ENCODE peak calls at places on chromosome 2, in seven cellular contexts. M is sigmoid colon, D is stomach, T is spleen, Q is transverse colon, X is K562, P is endothelial cell of umbilical vein. Z is an unnamed sample.

GRCh38 chr2:43623052-43623451 is 14.0 kb upstream of the PLEKHH2 start:
- DNase-seq in T (no peak), M (peak; percentile 85), X (peak; percentile 46), Q (peak; percentile 14), D (no peak), P (no peak), Z (no peak)

GRCh38 chr2:237262838-237263771 is 150.9 kb downstream of the COL6A3 start:
- DNase-seq in D (no peak), Q (no peak), X (no peak), T (no peak), P (no peak), M (no peak), Z (no peak)

GRCh38 chr2:20994130-20994529 is 49.7 kb downstream of the APOB start:
- DNase-seq in P (no peak), X (no peak), Q (no peak), M (no peak), T (no peak), D (no peak), Z (no peak)

GRCh38 chr2:100990650-100991403 is 11.3 kb upstream of the RPL31 start:
- DNase-seq in D (no peak), P (no peak), T (no peak), X (no peak), M (no peak), Q (no peak), Z (no peak)

GRCh38 chr2:50556934-50557575 is 474.9 kb downstream of the NRXN1 start:
- DNase-seq in X (no peak), D (no peak), M (no peak), Q (no peak), P (no peak), T (no peak), Z (no peak)

GRCh38 chr2:65320042-65320711 is 92.5 kb downstream of the ACTR2 start:
- DNase-seq in P (peak; percentile 17), T (no peak), X (peak; percentile 46), M (no peak), D (no peak), Q (no peak), Z (no peak)

GRCh38 chr2:145815933-145816332 is 1296.0 kb upstream of the ZEB2 start:
- DNase-seq in P (no peak), D (no peak), X (no peak), T (no peak), Q (no peak), M (no peak), Z (no peak)

GRCh38 chr2:42809876-42810125 is 17.4 kb upstream of the HAAO start:
- DNase-seq in Q (peak; percentile 86), P (no peak), X (peak; percentile 88), T (peak; percentile 96), D (peak; percentile 84), M (peak; percentile 95), Z (peak; percentile 78)

GRCh38 chr2:127516031-127516430 is 10.3 kb downstream of the IWS1 start:
- DNase-seq in X (no peak), Q (peak; percentile 59), T (no peak), D (no peak), P (no peak), M (peak; percentile 92), Z (no peak)

GRCh38 chr2:219514196-219514761 is at the start of gene ASIC4:
- DNase-seq in Q (no peak), X (peak; percentile 94), D (no peak), M (no peak), P (no peak), T (no peak), Z (no peak)

GRCh38 chr2:60359569-60359968 is 193.9 kb downstream of the BCL11A start:
- DNase-seq in M (no peak), T (no peak), P (no peak), D (no peak), Q (no peak), X (no peak), Z (no peak)
- TF ChIP-seq POLR2A in M (no peak), T (no peak), P (no peak), D (no peak), Q (no peak), X (no peak), Z (no peak)

DNA sequence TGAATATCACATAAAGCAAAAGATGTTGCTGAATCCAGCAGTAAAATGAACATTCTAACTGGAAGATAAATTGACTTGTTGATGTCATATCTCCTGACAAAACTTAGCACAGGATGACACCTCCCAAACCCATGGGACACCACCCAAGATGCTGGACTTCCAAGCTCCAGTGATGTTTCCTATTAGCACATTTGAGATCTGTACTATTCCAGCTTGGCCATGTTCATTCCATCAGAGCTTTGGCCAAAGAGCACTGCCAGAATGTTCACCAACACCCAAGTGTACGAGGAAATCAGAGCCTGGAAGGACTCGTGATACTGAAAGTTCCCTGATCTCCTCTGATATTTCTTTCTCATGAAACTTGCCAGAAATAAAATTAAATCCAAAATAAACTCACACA is 44.7 kb downstream of the PID1 start:
- DNase-seq in T (no peak), M (peak; percentile 82), D (no peak), Q (no peak), X (no peak), P (no peak), Z (no peak)
- TF ChIP-seq POLR2AphosphoS5 in T (no peak), M (peak; percentile 23), D (no peak), Q (no peak), X (no peak), P (no peak), Z (no peak)

GRCh38 chr2:174120346-174120745 is 128.0 kb downstream of the OLA1 start:
- DNase-seq in D (no peak), Q (no peak), X (peak; percentile 8), M (no peak), T (no peak), P (peak; percentile 73), Z (no peak)
- H3K4me1 ChIP-seq in D (no peaks in the 10 kb centered on the region), Q (no peaks in the 10 kb centered on the region), X (no peaks in the 10 kb centered on the region), M (no peaks in the 10 kb centered on the region), T (no peaks in the 10 kb centered on the region), P (peaks cover 48% of the 10 kb centered on the region), Z (no peaks in the 10 kb centered on the region)

GRCh38 chr2:155708052-155708451 is 624.5 kb downstream of the NR4A2 start:
- DNase-seq in D (no peak), P (no peak), X (no peak), M (no peak), Q (no peak), T (no peak), Z (no peak)
- TF ChIP-seq POLR2A in D (no peak), P (no peak), X (no peak), M (no peak), Q (no peak), T (no peak), Z (no peak)

GRCh38 chr2:36594849-36595248 is 3.1 kb downstream of the FEZ2 start:
- DNase-seq in X (no peak), P (no peak), M (no peak), Q (peak; percentile 49), T (no peak), D (no peak), Z (no peak)

GRCh38 chr2:36596397-36596796 is 1.6 kb downstream of the FEZ2 start:
- DNase-seq in D (no peak), P (no peak), T (no peak), X (no peak), Q (no peak), M (no peak), Z (no peak)

GRCh38 chr2:36597003-36597531 is 901 bp downstream of the FEZ2 start:
- DNase-seq in Q (no peak), P (no peak), T (no peak), X (no peak), M (no peak), D (no peak), Z (no peak)

GRCh38 chr2:36597532-36598377 is at the start of gene FEZ2:
- DNase-seq in D (peak; percentile 75), T (peak; percentile 95), X (peak; percentile 87), P (peak; percentile 73), M (peak; percentile 84), Q (peak; percentile 81), Z (peak; percentile 66)
- TF ChIP-seq POLR2AphosphoS5 in D (no peak), T (peak; percentile 79), X (peak; percentile 32), P (peak; percentile 58), M (peak; percentile 22), Q (peak; percentile 52), Z (no peak)

DNA sequence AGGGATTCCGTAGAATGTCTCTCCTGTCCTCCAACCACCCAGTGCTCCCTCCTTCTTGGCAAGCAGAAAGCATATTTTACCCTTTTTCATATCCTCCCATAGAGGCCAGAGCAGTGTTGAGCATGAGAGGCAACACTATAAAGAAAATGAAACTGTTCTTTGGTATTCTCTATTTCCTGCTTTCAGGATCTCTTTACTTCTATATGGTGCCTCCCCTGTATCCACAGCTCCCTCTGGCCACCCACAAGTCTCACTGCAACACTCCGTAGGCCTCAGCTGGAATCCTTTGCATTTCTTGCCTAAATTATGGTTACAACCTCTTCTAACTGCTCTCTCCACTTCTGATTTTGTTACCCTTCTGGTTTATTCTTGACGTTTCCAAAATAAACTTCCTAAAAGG is 74.9 kb upstream of the C2orf15 start:
- DNase-seq in P (peak; percentile 68), Q (peak; percentile 38), M (no peak), T (no peak), X (peak; percentile 9), D (peak; percentile 39), Z (no peak)
- H3K4me1 ChIP-seq in P (peaks cover 20% of the 10 kb centered on the region), Q (peaks cover 10% of the 10 kb centered on the region), M (no peaks in the 10 kb centered on the region), T (peaks cover 8% of the 10 kb centered on the region), X (no peaks in the 10 kb centered on the region), D (peaks cover 14% of the 10 kb centered on the region), Z (no peaks in the 10 kb centered on the region)

GRCh38 chr2:86487062-86487461 is 45.9 kb downstream of the KDM3A start:
- DNase-seq in M (no peak), X (no peak), D (no peak), Q (no peak), T (no peak), P (no peak), Z (no peak)

GRCh38 chr2:86489542-86489941 is 48.4 kb downstream of the KDM3A start:
- DNase-seq in Q (no peak), D (no peak), X (no peak), T (no peak), P (no peak), M (no peak), Z (no peak)

GRCh38 chr2:86491088-86491487 is 49.9 kb downstream of the KDM3A start:
- DNase-seq in Q (no peak), X (no peak), T (no peak), P (no peak), D (no peak), M (no peak), Z (no peak)

GRCh38 chr2:86490245-86490644 is 49.1 kb downstream of the KDM3A start:
- DNase-seq in P (no peak), Q (no peak), D (no peak), X (no peak), M (no peak), T (no peak), Z (no peak)

GRCh38 chr2:86488561-86489250 is 47.5 kb downstream of the KDM3A start:
- DNase-seq in Q (no peak), P (no peak), M (no peak), D (no peak), T (no peak), X (no peak), Z (no peak)
- TF ChIP-seq POLR2A in Q (no peak), P (no peak), M (no peak), D (no peak), T (no peak), X (no peak), Z (no peak)

DNA sequence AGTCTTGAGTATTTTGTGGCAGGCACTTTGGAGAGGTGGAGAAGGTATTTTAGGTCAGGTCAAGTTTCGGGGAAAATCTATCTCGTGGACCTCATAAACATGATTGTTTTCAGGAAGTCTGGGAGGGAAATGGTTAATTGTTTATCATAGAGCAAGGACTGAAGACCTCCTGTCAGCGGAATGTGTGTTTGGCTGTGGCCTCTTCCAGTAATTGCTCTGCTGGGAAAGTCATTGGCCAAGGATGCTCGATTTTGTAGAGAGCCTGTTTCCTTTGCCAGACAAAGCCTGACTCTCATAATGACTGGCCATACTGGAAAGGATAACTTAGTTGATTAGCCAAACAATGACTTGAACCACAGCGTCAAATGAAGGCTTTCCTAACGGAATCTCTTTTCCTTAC is 30.0 kb downstream of the IL1R2 start:
- DNase-seq in X (no peak), D (no peak), T (no peak), Q (no peak), P (peak; percentile 48), M (no peak), Z (no peak)
- TF ChIP-seq POLR2AphosphoS5 in X (no peak), D (no peak), T (no peak), Q (peak; percentile 32), P (no peak), M (peak; percentile 8), Z (no peak)

Z was measured in prostate gland.